ENCODE peak calls at places on chromosome 4, in five cellular contexts. One of them, this sample, is unnamed.

GRCh38 chr4:25439913-25440477 is 62.9 kb downstream of the ANAPC4 start:
- DNase-seq in fibroblast of mammary gland: peak
- DNase-seq in activated naive CD8-positive, alpha-beta T cell treated with anti-CD3 and anti-CD28 coated beads, Interleukin-2, amount 50 U/mL, for 24 hours: peak
- DNase-seq in hepatic stellate cell: peak
- DNase-seq in NCI-H1092: peak
- DNase-seq in this sample: peak

GRCh38 chr4:92381640-92382039 is 77.9 kb downstream of the GRID2 start:
- DNase-seq in fibroblast of mammary gland: peak
- DNase-seq in NCI-H1092: no peak
- DNase-seq in activated naive CD8-positive, alpha-beta T cell treated with anti-CD3 and anti-CD28 coated beads, Interleukin-2, amount 50 U/mL, for 24 hours: no peak
- DNase-seq in hepatic stellate cell: no peak
- DNase-seq in this sample: peak

GRCh38 chr4:38983756-38984647 is 48.2 kb downstream of the TMEM156 start:
- DNase-seq in activated naive CD8-positive, alpha-beta T cell treated with anti-CD3 and anti-CD28 coated beads, Interleukin-2, amount 50 U/mL, for 24 hours: no peak
- DNase-seq in fibroblast of mammary gland: peak
- DNase-seq in hepatic stellate cell: peak
- DNase-seq in NCI-H1092: no peak
- DNase-seq in this sample: no peak

GRCh38 chr4:6419452-6420028 is 52.9 kb downstream of the PPP2R2C start:
- DNase-seq in NCI-H1092: no peak
- DNase-seq in hepatic stellate cell: no peak
- DNase-seq in activated naive CD8-positive, alpha-beta T cell treated with anti-CD3 and anti-CD28 coated beads, Interleukin-2, amount 50 U/mL, for 24 hours: no peak
- DNase-seq in fibroblast of mammary gland: peak
- DNase-seq in this sample: no peak

GRCh38 chr4:41192136-41192535 is 22.2 kb downstream of the APBB2 start:
- DNase-seq in activated naive CD8-positive, alpha-beta T cell treated with anti-CD3 and anti-CD28 coated beads, Interleukin-2, amount 50 U/mL, for 24 hours: no peak
- DNase-seq in fibroblast of mammary gland: peak
- DNase-seq in NCI-H1092: no peak
- DNase-seq in hepatic stellate cell: no peak
- DNase-seq in this sample: no peak

GRCh38 chr4:40995850-40996249 is 218.5 kb downstream of the APBB2 start:
- DNase-seq in NCI-H1092: peak
- DNase-seq in activated naive CD8-positive, alpha-beta T cell treated with anti-CD3 and anti-CD28 coated beads, Interleukin-2, amount 50 U/mL, for 24 hours: no peak
- DNase-seq in hepatic stellate cell: no peak
- DNase-seq in fibroblast of mammary gland: peak
- DNase-seq in this sample: no peak

GRCh38 chr4:48109413-48110263 is 24.4 kb downstream of the TXK start:
- DNase-seq in hepatic stellate cell: peak
- DNase-seq in NCI-H1092: peak
- DNase-seq in fibroblast of mammary gland: peak
- DNase-seq in activated naive CD8-positive, alpha-beta T cell treated with anti-CD3 and anti-CD28 coated beads, Interleukin-2, amount 50 U/mL, for 24 hours: no peak
- DNase-seq in this sample: peak

GRCh38 chr4:157575339-157575738 is 354.8 kb downstream of the GRIA2 start:
- DNase-seq in NCI-H1092: no peak
- DNase-seq in activated naive CD8-positive, alpha-beta T cell treated with anti-CD3 and anti-CD28 coated beads, Interleukin-2, amount 50 U/mL, for 24 hours: no peak
- DNase-seq in hepatic stellate cell: no peak
- DNase-seq in fibroblast of mammary gland: no peak
- DNase-seq in this sample: no peak

GRCh38 chr4:180665994-180666818 is 1577.0 kb upstream of the TENM3 start:
- DNase-seq in fibroblast of mammary gland: peak
- DNase-seq in NCI-H1092: peak
- DNase-seq in activated naive CD8-positive, alpha-beta T cell treated with anti-CD3 and anti-CD28 coated beads, Interleukin-2, amount 50 U/mL, for 24 hours: peak
- DNase-seq in hepatic stellate cell: peak
- DNase-seq in this sample: peak

GRCh38 chr4:4542824-4543485 is 1.1 kb upstream of the STX18 start:
- DNase-seq in activated naive CD8-positive, alpha-beta T cell treated with anti-CD3 and anti-CD28 coated beads, Interleukin-2, amount 50 U/mL, for 24 hours: no peak
- DNase-seq in NCI-H1092: no peak
- DNase-seq in fibroblast of mammary gland: peak
- DNase-seq in hepatic stellate cell: no peak
- DNase-seq in this sample: no peak

GRCh38 chr4:136939781-136940180 is 592.5 kb downstream of the PCDH18 start:
- DNase-seq in NCI-H1092: no peak
- DNase-seq in activated naive CD8-positive, alpha-beta T cell treated with anti-CD3 and anti-CD28 coated beads, Interleukin-2, amount 50 U/mL, for 24 hours: no peak
- DNase-seq in hepatic stellate cell: no peak
- DNase-seq in fibroblast of mammary gland: peak
- DNase-seq in this sample: no peak

GRCh38 chr4:82017680-82018079 is 356.1 kb downstream of the HNRNPD start:
- DNase-seq in fibroblast of mammary gland: peak
- DNase-seq in NCI-H1092: no peak
- DNase-seq in hepatic stellate cell: no peak
- DNase-seq in activated naive CD8-positive, alpha-beta T cell treated with anti-CD3 and anti-CD28 coated beads, Interleukin-2, amount 50 U/mL, for 24 hours: no peak
- DNase-seq in this sample: peak

GRCh38 chr4:152398060-152398459 is 137.8 kb downstream of the FBXW7 start:
- DNase-seq in fibroblast of mammary gland: peak
- DNase-seq in hepatic stellate cell: no peak
- DNase-seq in activated naive CD8-positive, alpha-beta T cell treated with anti-CD3 and anti-CD28 coated beads, Interleukin-2, amount 50 U/mL, for 24 hours: no peak
- DNase-seq in NCI-H1092: no peak
- DNase-seq in this sample: peak

GRCh38 chr4:100240008-100240407 is 49.7 kb upstream of the DDIT4L start:
- DNase-seq in fibroblast of mammary gland: peak
- DNase-seq in activated naive CD8-positive, alpha-beta T cell treated with anti-CD3 and anti-CD28 coated beads, Interleukin-2, amount 50 U/mL, for 24 hours: no peak
- DNase-seq in hepatic stellate cell: no peak
- DNase-seq in NCI-H1092: no peak
- DNase-seq in this sample: no peak

GRCh38 chr4:184385705-184386141 is 88.6 kb downstream of the IRF2 start:
- DNase-seq in hepatic stellate cell: no peak
- DNase-seq in activated naive CD8-positive, alpha-beta T cell treated with anti-CD3 and anti-CD28 coated beads, Interleukin-2, amount 50 U/mL, for 24 hours: no peak
- DNase-seq in NCI-H1092: no peak
- DNase-seq in fibroblast of mammary gland: no peak
- DNase-seq in this sample: no peak

GRCh38 chr4:88697113-88697512 is 516 bp downstream of the NAP1L5 start:
- DNase-seq in activated naive CD8-positive, alpha-beta T cell treated with anti-CD3 and anti-CD28 coated beads, Interleukin-2, amount 50 U/mL, for 24 hours: peak
- DNase-seq in NCI-H1092: peak
- DNase-seq in fibroblast of mammary gland: peak
- DNase-seq in hepatic stellate cell: no peak
- DNase-seq in this sample: no peak

GRCh38 chr4:140233811-140234696 is 80.1 kb upstream of the MAML3 start:
- DNase-seq in hepatic stellate cell: peak
- DNase-seq in activated naive CD8-positive, alpha-beta T cell treated with anti-CD3 and anti-CD28 coated beads, Interleukin-2, amount 50 U/mL, for 24 hours: no peak
- DNase-seq in NCI-H1092: no peak
- DNase-seq in fibroblast of mammary gland: peak
- DNase-seq in this sample: peak

GRCh38 chr4:40199999-40200880 is 3.4 kb downstream of the RHOH start:
- DNase-seq in fibroblast of mammary gland: peak
- DNase-seq in hepatic stellate cell: no peak
- DNase-seq in NCI-H1092: no peak
- DNase-seq in activated naive CD8-positive, alpha-beta T cell treated with anti-CD3 and anti-CD28 coated beads, Interleukin-2, amount 50 U/mL, for 24 hours: peak
- DNase-seq in this sample: no peak

GRCh38 chr4:123588631-123589223 is 192.1 kb downstream of the SPRY1 start:
- DNase-seq in activated naive CD8-positive, alpha-beta T cell treated with anti-CD3 and anti-CD28 coated beads, Interleukin-2, amount 50 U/mL, for 24 hours: no peak
- DNase-seq in hepatic stellate cell: peak
- DNase-seq in NCI-H1092: no peak
- DNase-seq in fibroblast of mammary gland: no peak
- DNase-seq in this sample: no peak

GRCh38 chr4:24675723-24676122 is 91.4 kb upstream of the DHX15 start:
- DNase-seq in NCI-H1092: no peak
- DNase-seq in hepatic stellate cell: no peak
- DNase-seq in activated naive CD8-positive, alpha-beta T cell treated with anti-CD3 and anti-CD28 coated beads, Interleukin-2, amount 50 U/mL, for 24 hours: no peak
- DNase-seq in fibroblast of mammary gland: no peak
- DNase-seq in this sample: no peak

GRCh38 chr4:158169516-158169915 is 3.3 kb downstream of the GASK1B start:
- DNase-seq in activated naive CD8-positive, alpha-beta T cell treated with anti-CD3 and anti-CD28 coated beads, Interleukin-2, amount 50 U/mL, for 24 hours: no peak
- DNase-seq in fibroblast of mammary gland: peak
- DNase-seq in hepatic stellate cell: no peak
- DNase-seq in NCI-H1092: no peak
- DNase-seq in this sample: no peak

GRCh38 chr4:1726146-1726934 is 5.0 kb downstream of the TACC3 start:
- DNase-seq in hepatic stellate cell: peak
- DNase-seq in fibroblast of mammary gland: peak
- DNase-seq in activated naive CD8-positive, alpha-beta T cell treated with anti-CD3 and anti-CD28 coated beads, Interleukin-2, amount 50 U/mL, for 24 hours: peak
- DNase-seq in NCI-H1092: peak
- DNase-seq in this sample: peak

GRCh38 chr4:168304744-168305459 is 13.7 kb downstream of the DDX60 start:
- DNase-seq in NCI-H1092: peak
- DNase-seq in fibroblast of mammary gland: peak
- DNase-seq in hepatic stellate cell: peak
- DNase-seq in activated naive CD8-positive, alpha-beta T cell treated with anti-CD3 and anti-CD28 coated beads, Interleukin-2, amount 50 U/mL, for 24 hours: no peak
- DNase-seq in this sample: peak

GRCh38 chr4:118587946-118588345 is 97.2 kb upstream of the METTL14 start:
- DNase-seq in fibroblast of mammary gland: no peak
- DNase-seq in NCI-H1092: no peak
- DNase-seq in hepatic stellate cell: no peak
- DNase-seq in activated naive CD8-positive, alpha-beta T cell treated with anti-CD3 and anti-CD28 coated beads, Interleukin-2, amount 50 U/mL, for 24 hours: no peak
- DNase-seq in this sample: no peak

GRCh38 chr4:30962949-30963348 is 242.8 kb downstream of the PCDH7 start:
- DNase-seq in NCI-H1092: no peak
- DNase-seq in activated naive CD8-positive, alpha-beta T cell treated with anti-CD3 and anti-CD28 coated beads, Interleukin-2, amount 50 U/mL, for 24 hours: no peak
- DNase-seq in fibroblast of mammary gland: peak
- DNase-seq in hepatic stellate cell: peak
- DNase-seq in this sample: no peak

GRCh38 chr4:10730019-10730418 is 45.5 kb upstream of the CLNK start:
- DNase-seq in activated naive CD8-positive, alpha-beta T cell treated with anti-CD3 and anti-CD28 coated beads, Interleukin-2, amount 50 U/mL, for 24 hours: peak
- DNase-seq in fibroblast of mammary gland: no peak
- DNase-seq in hepatic stellate cell: no peak
- DNase-seq in NCI-H1092: no peak
- DNase-seq in this sample: no peak

GRCh38 chr4:137960371-137961050 is 281.6 kb downstream of the SLC7A11 start:
- DNase-seq in fibroblast of mammary gland: peak
- DNase-seq in activated naive CD8-positive, alpha-beta T cell treated with anti-CD3 and anti-CD28 coated beads, Interleukin-2, amount 50 U/mL, for 24 hours: no peak
- DNase-seq in NCI-H1092: no peak
- DNase-seq in hepatic stellate cell: peak
- DNase-seq in this sample: peak

GRCh38 chr4:165207016-165207430 is 338 bp upstream of the KLHL2 start:
- DNase-seq in hepatic stellate cell: peak
- DNase-seq in NCI-H1092: no peak
- DNase-seq in activated naive CD8-positive, alpha-beta T cell treated with anti-CD3 and anti-CD28 coated beads, Interleukin-2, amount 50 U/mL, for 24 hours: no peak
- DNase-seq in fibroblast of mammary gland: peak
- DNase-seq in this sample: peak

GRCh38 chr4:146134761-146135160 is 40.8 kb upstream of the LSM6 start:
- DNase-seq in activated naive CD8-positive, alpha-beta T cell treated with anti-CD3 and anti-CD28 coated beads, Interleukin-2, amount 50 U/mL, for 24 hours: no peak
- DNase-seq in hepatic stellate cell: no peak
- DNase-seq in NCI-H1092: peak
- DNase-seq in fibroblast of mammary gland: peak
- DNase-seq in this sample: no peak

GRCh38 chr4:71396382-71396781 is 57.6 kb downstream of the SLC4A4 start:
- DNase-seq in hepatic stellate cell: no peak
- DNase-seq in fibroblast of mammary gland: peak
- DNase-seq in NCI-H1092: no peak
- DNase-seq in activated naive CD8-positive, alpha-beta T cell treated with anti-CD3 and anti-CD28 coated beads, Interleukin-2, amount 50 U/mL, for 24 hours: no peak
- DNase-seq in this sample: no peak

GRCh38 chr4:127775843-127776242 is 6.3 kb upstream of the HSPA4L start:
- DNase-seq in NCI-H1092: no peak
- DNase-seq in hepatic stellate cell: no peak
- DNase-seq in activated naive CD8-positive, alpha-beta T cell treated with anti-CD3 and anti-CD28 coated beads, Interleukin-2, amount 50 U/mL, for 24 hours: no peak
- DNase-seq in fibroblast of mammary gland: no peak
- DNase-seq in this sample: no peak

GRCh38 chr4:170089274-170089742 is 448 bp downstream of the AADAT start:
- DNase-seq in activated naive CD8-positive, alpha-beta T cell treated with anti-CD3 and anti-CD28 coated beads, Interleukin-2, amount 50 U/mL, for 24 hours: no peak
- DNase-seq in NCI-H1092: peak
- DNase-seq in fibroblast of mammary gland: peak
- DNase-seq in hepatic stellate cell: peak
- DNase-seq in this sample: peak

This sample was measured in HTR-8/SVneo.